ENCODE peak calls at places on chromosomes 13 and 19, in four cellular contexts. G, I, R and H are unnamed samples.

GRCh38 chr13:75494491-75494890 is 12.5 kb upstream of the TBC1D4 start:
- DNase-seq in G (no peak), I (no peak), R (peak; percentile 68), H (no peak)

GRCh38 chr19:10220695-10221094 is 10.4 kb downstream of the S1PR2 start:
- DNase-seq in G (no peak), I (no peak), R (no peak), H (no peak)

GRCh38 chr13:78875792-78876580 is 217.0 kb upstream of the OBI1 start:
- DNase-seq in G (no peak), I (no peak), R (no peak), H (no peak)

GRCh38 chr13:78701383-78701782 is 42.4 kb upstream of the OBI1 start:
- DNase-seq in G (no peak), I (no peak), R (peak; percentile 66), H (peak; percentile 53)

GRCh38 chr13:86051134-86052103 is 252.2 kb upstream of the SLITRK6 start:
- DNase-seq in G (no peak), I (no peak), R (no peak), H (peak; percentile 5)

GRCh38 chr13:90320663-90321062 is 1026.8 kb upstream of the MIR17HG start:
- DNase-seq in G (no peak), I (no peak), R (no peak), H (no peak)

GRCh38 chr13:73967397-73968165 is 166.6 kb downstream of the KLF12 start:
- DNase-seq in G (no peak), I (no peak), R (no peak), H (no peak)

GRCh38 chr13:42318570-42318969 is 46.6 kb downstream of the AKAP11 start:
- DNase-seq in G (no peak), I (no peak), R (no peak), H (no peak)

GRCh38 chr19:52270266-52270885 is 989 bp downstream of the ZNF766 start:
- DNase-seq in G (no peak), I (no peak), R (no peak), H (no peak)

DNA sequence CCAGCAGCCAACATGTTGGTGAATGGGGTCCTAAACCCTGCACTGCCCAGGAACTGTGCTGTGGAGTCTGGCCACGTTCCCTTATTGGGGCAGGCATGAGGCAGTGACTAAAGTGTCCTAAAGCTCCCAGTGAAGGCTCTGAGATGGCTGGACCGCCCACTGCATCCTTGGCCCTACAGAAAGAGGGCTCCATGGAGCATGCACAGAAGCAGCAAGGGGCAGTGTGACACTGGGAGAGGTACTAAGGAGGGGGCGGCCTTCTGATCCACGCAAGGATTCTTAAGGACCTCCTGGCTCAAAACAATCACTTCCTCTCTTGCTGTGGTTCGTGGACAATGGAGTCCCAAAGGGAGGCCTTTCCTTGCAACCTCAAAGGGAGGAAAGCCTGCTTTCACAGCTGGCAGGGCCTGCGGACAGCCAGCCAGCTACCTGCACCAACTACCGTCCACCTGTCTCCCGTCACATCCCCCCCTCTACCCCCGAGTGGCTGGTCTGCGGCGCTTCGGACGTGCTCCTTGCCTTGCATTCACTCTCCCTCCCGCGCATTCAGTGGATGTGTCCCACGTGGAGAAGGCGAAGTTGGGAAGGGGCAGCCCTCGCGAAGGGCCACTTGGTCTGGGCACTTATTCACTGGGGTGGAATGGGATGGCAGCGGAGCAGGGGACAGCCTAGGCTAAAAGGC is 63.9 kb upstream of the STARD13 start:
- DNase-seq in G (no peak), I (no peak), R (no peak), H (no peak)
- H3K4me3 ChIP-seq in G (peak overlapping the region; percentile 91), I (peak overlapping the region; percentile 91), R (peak overlapping the region; percentile 88), H (peak overlapping the region; percentile 76)

GRCh38 chr19:18470153-18470552 is 32.2 kb upstream of the ISYNA1 start:
- DNase-seq in G (no peak), I (no peak), R (no peak), H (no peak)
- TF ChIP-seq CTCF in G (peak; percentile 46), I (peak; percentile 31), R (no peak), H (peak; percentile 52)

DNA sequence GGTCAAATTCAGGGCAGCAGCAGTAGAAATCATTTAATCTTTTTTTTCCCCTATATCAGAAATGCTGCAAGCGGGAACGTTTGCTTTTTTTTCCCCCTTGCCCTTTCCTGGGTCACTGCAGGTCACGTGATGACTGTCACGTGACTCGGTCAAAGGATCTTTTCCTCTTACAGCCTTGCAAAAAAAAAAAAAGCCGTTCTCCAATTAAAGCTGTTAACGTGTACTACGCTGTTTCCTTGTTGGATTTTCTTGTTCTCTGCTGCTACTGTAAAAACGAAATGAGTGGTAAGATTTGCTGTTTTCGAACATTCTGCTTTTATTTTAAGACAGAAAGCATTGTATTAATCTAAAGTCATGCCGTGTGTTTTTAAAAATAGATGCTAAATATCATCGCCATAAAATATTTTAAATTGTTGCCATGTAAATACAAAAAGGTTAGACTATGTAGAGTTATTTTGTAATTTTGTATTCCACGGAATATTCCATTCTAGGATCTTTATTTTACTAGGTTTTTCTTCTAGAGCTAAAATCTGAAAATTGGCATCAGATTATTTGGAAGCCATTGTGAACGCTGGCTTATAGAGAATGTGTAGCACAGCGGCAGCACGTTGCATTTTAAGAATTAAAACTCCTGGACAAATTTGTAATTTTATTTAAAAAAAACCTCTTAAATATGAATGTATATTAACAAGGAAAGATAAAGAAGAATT is 109.9 kb upstream of the MLNR start:
- DNase-seq in G (peak; percentile 82), I (peak; percentile 91), R (peak; percentile 82), H (peak; percentile 94)
- H3K4me3 ChIP-seq in G (peak overlapping the region; percentile 58), I (peak overlapping the region; percentile 54), R (peak overlapping the region; percentile 78), H (peak overlapping the region; percentile 71)

DNA sequence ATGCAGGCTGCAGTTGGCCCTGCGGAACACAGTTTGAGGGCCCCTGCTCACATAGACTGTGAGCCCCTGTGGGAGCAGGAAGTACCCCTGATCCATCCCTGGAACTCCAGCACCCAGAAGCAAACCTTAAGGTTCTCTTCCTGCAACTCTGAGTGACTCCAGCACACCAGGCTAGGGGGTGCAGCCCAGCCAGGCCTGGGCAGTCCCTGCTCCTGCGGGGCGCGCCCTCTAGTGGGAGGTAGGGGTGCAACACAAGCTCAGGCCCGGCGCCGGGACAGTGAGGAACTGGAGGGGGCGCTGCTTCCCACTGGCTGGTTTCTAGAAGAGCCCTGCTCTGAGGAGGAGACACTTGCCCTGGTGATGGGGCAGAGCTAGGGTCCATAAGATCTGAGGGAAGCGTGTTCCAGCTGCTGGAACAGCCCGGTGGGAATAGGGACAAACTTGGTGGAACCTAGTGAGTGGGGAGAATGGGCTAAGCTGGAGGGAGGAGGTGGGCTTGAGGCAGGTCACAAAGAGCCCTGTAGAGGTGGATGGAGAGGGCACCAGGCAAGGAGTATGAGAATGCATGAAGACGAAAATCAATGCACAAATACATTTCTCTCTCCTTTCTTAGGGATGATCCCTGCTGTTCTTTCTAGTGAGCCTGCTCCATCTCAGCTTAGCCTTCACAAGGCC is 5.0 kb downstream of the ZSCAN5A start:
- DNase-seq in G (peak; percentile 78), I (peak; percentile 71), R (no peak), H (peak; percentile 40)
- TF ChIP-seq CTCF in G (peak; percentile 71), I (peak; percentile 58), R (peak; percentile 22), H (peak; percentile 72)

GRCh38 chr13:72104656-72105180 is 237.7 kb upstream of the DACH1 start:
- DNase-seq in G (no peak), I (no peak), R (peak; percentile 68), H (peak; percentile 35)

GRCh38 chr13:72097568-72097967 is 230.6 kb upstream of the DACH1 start:
- DNase-seq in G (no peak), I (no peak), R (no peak), H (no peak)

DNA sequence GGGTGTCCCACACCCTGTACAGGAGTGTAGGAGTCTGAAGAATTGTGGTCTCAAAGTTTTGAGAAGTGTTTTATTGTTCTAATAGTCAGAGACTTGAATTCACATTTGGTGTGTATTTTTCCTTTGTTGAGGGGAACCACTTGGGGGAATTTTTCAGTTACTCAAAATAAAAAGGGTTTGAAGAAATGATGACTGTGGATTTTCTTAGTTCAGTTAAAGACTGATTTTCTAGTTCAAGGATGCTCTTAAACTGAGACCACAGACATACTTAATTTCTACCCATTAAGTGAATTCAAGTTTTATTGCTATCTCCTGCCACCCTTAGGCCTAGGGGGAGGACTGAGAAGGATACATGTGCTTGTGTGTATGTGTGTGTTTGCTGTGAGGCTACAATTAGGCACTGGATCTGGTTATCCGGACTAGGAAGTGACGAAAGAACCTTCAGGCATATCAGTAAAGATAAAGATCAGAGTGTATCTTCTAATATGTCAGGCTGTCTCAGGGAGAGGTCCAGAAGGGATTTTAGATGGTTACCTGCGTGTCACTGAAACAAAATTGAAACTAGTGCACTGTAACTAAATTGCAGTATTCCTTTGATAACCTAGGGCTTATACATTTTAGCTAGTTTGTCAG is 234.9 kb upstream of the DACH1 start:
- DNase-seq in G (no peak), I (no peak), R (no peak), H (no peak)
- H3K4me3 ChIP-seq in G (no peak overlapping the region), I (no peak overlapping the region), R (no peak overlapping the region), H (no peak overlapping the region)

GRCh38 chr19:3783660-3784584 is 2.3 kb downstream of the MATK start:
- DNase-seq in G (peak; percentile 64), I (no peak), R (no peak), H (no peak)
- TF ChIP-seq CTCF in G (peak; percentile 35), I (peak; percentile 12), R (no peak), H (no peak)

GRCh38 chr19:17105548-17105947 is 30.0 kb downstream of the MYO9B start:
- DNase-seq in G (no peak), I (no peak), R (no peak), H (no peak)

GRCh38 chr19:17101686-17102628 is 26.4 kb downstream of the MYO9B start:
- DNase-seq in G (no peak), I (peak; percentile 81), R (no peak), H (no peak)

GRCh38 chr19:17107546-17108452 is 32.2 kb downstream of the MYO9B start:
- DNase-seq in G (peak; percentile 78), I (peak; percentile 95), R (peak; percentile 91), H (peak; percentile 97)

GRCh38 chr19:17104679-17105078 is 29.1 kb downstream of the MYO9B start:
- DNase-seq in G (no peak), I (no peak), R (no peak), H (no peak)

GRCh38 chr19:17103177-17103576 is 27.6 kb downstream of the MYO9B start:
- DNase-seq in G (no peak), I (no peak), R (no peak), H (peak; percentile 60)
- H3K4me3 ChIP-seq in G (no peak overlapping the region), I (no peak overlapping the region), R (no peak overlapping the region), H (no peak overlapping the region)

GRCh38 chr19:38172001-38172400 is 52.0 kb downstream of the DPF1 start:
- DNase-seq in G (no peak), I (no peak), R (no peak), H (no peak)

GRCh38 chr19:38180071-38180470 is 44.0 kb downstream of the DPF1 start:
- DNase-seq in G (no peak), I (no peak), R (no peak), H (no peak)

GRCh38 chr19:38173324-38174041 is 50.5 kb downstream of the DPF1 start:
- DNase-seq in G (no peak), I (peak; percentile 94), R (peak; percentile 78), H (peak; percentile 23)

DNA sequence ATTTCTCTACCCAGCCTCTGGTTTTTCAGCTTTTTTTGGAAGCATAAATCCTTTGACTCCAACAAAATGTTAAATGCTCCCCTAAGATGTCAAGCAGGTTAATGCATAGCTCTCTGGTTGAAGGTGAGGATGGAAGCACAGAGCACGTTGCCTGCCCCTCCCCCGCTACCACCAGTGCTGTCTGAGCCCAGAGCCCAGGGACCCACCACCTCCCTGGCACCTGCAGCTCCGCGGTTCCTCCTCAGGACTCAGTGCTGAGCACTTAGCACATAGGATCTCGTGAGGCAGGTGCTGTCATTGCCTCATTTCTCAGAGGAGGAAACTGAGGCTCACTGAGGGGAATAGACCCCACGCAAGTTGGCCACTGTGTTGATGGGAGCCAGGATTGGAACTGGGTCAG is 48.6 kb downstream of the DPF1 start:
- DNase-seq in G (no peak), I (no peak), R (no peak), H (no peak)
- TF ChIP-seq CTCF in G (no peak), I (no peak), R (no peak), H (no peak)

GRCh38 chr19:57978586-57979289 is 4.4 kb upstream of the C19orf18 start:
- DNase-seq in G (no peak), I (no peak), R (no peak), H (peak; percentile 11)
- H3K4me3 ChIP-seq in G (no peak overlapping the region), I (peak overlapping the region; percentile 21), R (no peak overlapping the region), H (no peak overlapping the region)